ENCODE peak calls at places on chromosomes 7 and 10, in four cellular contexts. E, O, J and I are unnamed samples.

GRCh38 chr10:27558612-27559020 is 54.5 kb downstream of the RAB18 start:
- DNase-seq in E (peak; percentile 74), O (no peak), J (peak; percentile 17), I (no peak)

GRCh38 chr10:271722-272121 is 136.5 kb downstream of the ZMYND11 start:
- DNase-seq in E (no peak), O (no peak), J (no peak), I (no peak)

GRCh38 chr10:107442035-107442505 is 277.6 kb upstream of the SORCS1 start:
- DNase-seq in E (peak; percentile 8), O (no peak), J (no peak), I (no peak)

GRCh38 chr10:33813871-33814270 is 479.4 kb upstream of the NRP1 start:
- DNase-seq in E (no peak), O (no peak), J (no peak), I (no peak)

GRCh38 chr7:1275685-1276424 is 43.2 kb downstream of the UNCX start:
- DNase-seq in E (no peak), O (no peak), J (no peak), I (no peak)

GRCh38 chr10:104046651-104047050 is 39.0 kb downstream of the COL17A1 start:
- DNase-seq in E (no peak), O (no peak), J (no peak), I (no peak)

GRCh38 chr10:25725917-25726716 is 207.9 kb upstream of the MYO3A start:
- DNase-seq in E (peak; percentile 54), O (no peak), J (no peak), I (no peak)

GRCh38 chr7:39832519-39833085 is 117.5 kb upstream of the CDK13 start:
- DNase-seq in E (no peak), O (no peak), J (no peak), I (no peak)

GRCh38 chr10:101066146-101066889 is 4.5 kb downstream of the KAZALD1 start:
- DNase-seq in E (peak; percentile 61), O (peak; percentile 60), J (peak; percentile 45), I (peak; percentile 24)

GRCh38 chr7:73809454-73810090 is 21.2 kb upstream of the CLDN4 start:
- DNase-seq in E (no peak), O (no peak), J (no peak), I (no peak)

GRCh38 chr7:139734395-139734794 is 43.4 kb downstream of the HIPK2 start:
- DNase-seq in E (peak; percentile 85), O (no peak), J (no peak), I (no peak)

GRCh38 chr7:104149822-104150221 is 58.0 kb downstream of the ORC5 start:
- DNase-seq in E (no peak), O (no peak), J (no peak), I (no peak)

GRCh38 chr10:120634629-120635028 is 177.6 kb downstream of the PLPP4 start:
- DNase-seq in E (no peak), O (no peak), J (no peak), I (no peak)

GRCh38 chr10:98957801-98958200 is 277.9 kb downstream of the HPSE2 start:
- DNase-seq in E (no peak), O (no peak), J (no peak), I (no peak)

GRCh38 chr7:17619194-17619818 is 320.9 kb downstream of the AHR start:
- DNase-seq in E (no peak), O (no peak), J (no peak), I (no peak)

GRCh38 chr10:98055875-98056516 is 25.6 kb upstream of the CRTAC1 start:
- DNase-seq in E (no peak), O (no peak), J (peak; percentile 17), I (no peak)

GRCh38 chr10:62747195-62747594 is 57.3 kb upstream of the ADO start:
- DNase-seq in E (no peak), O (no peak), J (no peak), I (no peak)

GRCh38 chr7:77570330-77571011 is 33.4 kb downstream of the PTPN12 start:
- DNase-seq in E (peak; percentile 92), O (no peak), J (no peak), I (no peak)

GRCh38 chr10:78082636-78083035 is 49.0 kb downstream of the RPS24 start:
- DNase-seq in E (no peak), O (no peak), J (no peak), I (no peak)

GRCh38 chr10:42975558-42976352 is 101.1 kb upstream of the RET start:
- DNase-seq in E (no peak), O (no peak), J (no peak), I (no peak)

GRCh38 chr7:77427996-77428603 is 12.0 kb upstream of the GSAP start:
- DNase-seq in E (peak; percentile 81), O (no peak), J (no peak), I (no peak)

GRCh38 chr10:121418126-121418777 is 180.0 kb downstream of the FGFR2 start:
- DNase-seq in E (no peak), O (no peak), J (no peak), I (no peak)

GRCh38 chr10:120735773-120736371 is 115.3 kb upstream of the WDR11 start:
- DNase-seq in E (peak; percentile 30), O (no peak), J (no peak), I (no peak)

GRCh38 chr7:53050433-53050832 is 15.0 kb downstream of the POM121L12 start:
- DNase-seq in E (no peak), O (no peak), J (no peak), I (no peak)

GRCh38 chr7:134637934-134638719 is 8.5 kb upstream of the BPGM start:
- DNase-seq in E (no peak), O (no peak), J (no peak), I (no peak)

GRCh38 chr7:103810112-103810744 is 179.2 kb downstream of the RELN start:
- DNase-seq in E (no peak), O (no peak), J (no peak), I (no peak)

GRCh38 chr7:112201421-112201820 is 4.8 kb downstream of the DOCK4 start:
- DNase-seq in E (peak; percentile 64), O (no peak), J (no peak), I (no peak)

GRCh38 chr7:123460616-123461015 is 73.8 kb downstream of the IQUB start:
- DNase-seq in E (peak; percentile 10), O (no peak), J (no peak), I (no peak)

GRCh38 chr7:151382079-151382885 is 27.6 kb downstream of the WDR86 start:
- DNase-seq in E (no peak), O (no peak), J (peak; percentile 26), I (no peak)

GRCh38 chr7:102230593-102230992 is 56.1 kb upstream of the SH2B2 start:
- DNase-seq in E (peak; percentile 43), O (no peak), J (no peak), I (no peak)

GRCh38 chr10:127904931-127905622 is 1.8 kb upstream of the PTPRE start:
- DNase-seq in E (no peak), O (no peak), J (no peak), I (no peak)

GRCh38 chr10:133336131-133337078 is at the start of gene CALY:
- DNase-seq in E (no peak), O (peak; percentile 87), J (peak; percentile 85), I (peak; percentile 77)

GRCh38 chr10:34507217-34507616 is 307.9 kb downstream of the PARD3 start:
- DNase-seq in E (no peak), O (no peak), J (no peak), I (no peak)

GRCh38 chr10:9238041-9238440 is 1183.6 kb downstream of the GATA3 start:
- DNase-seq in E (no peak), O (no peak), J (no peak), I (no peak)

GRCh38 chr10:71756441-71757191 is 16.7 kb downstream of the VSIR start:
- DNase-seq in E (peak; percentile 85), O (no peak), J (no peak), I (no peak)
- TF ChIP-seq CTCF in E (no peak), O (no peak), J (no peak), I (no peak)

GRCh38 chr7:87785368-87785995 is 90.7 kb downstream of the SLC25A40 start:
- DNase-seq in E (no peak), O (no peak), J (no peak), I (no peak)

GRCh38 chr7:87779806-87780205 is 96.4 kb downstream of the SLC25A40 start:
- DNase-seq in E (no peak), O (no peak), J (no peak), I (no peak)

DNA sequence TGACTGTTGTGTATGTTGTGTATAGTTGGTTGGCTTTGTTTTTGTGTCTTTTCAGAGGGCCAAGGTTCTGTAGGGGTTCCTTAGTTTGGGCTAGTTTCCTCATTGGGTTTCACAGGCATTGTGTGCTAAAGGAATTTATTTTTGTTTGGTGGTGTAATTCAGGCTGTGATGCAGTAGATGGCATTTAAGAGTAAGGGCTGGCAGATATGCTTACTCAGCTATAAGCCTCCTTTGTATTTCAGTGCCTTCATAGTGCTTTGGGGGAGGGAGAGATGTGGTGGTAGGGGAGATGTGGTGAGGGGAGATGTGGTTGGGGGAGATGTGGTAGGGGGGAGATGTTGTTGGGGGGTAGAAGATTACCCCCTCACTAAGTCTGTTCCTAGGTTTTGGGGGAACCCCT is 91.7 kb downstream of the SLC25A40 start:
- DNase-seq in E (peak; percentile 1), O (no peak), J (no peak), I (no peak)
- TF ChIP-seq CTCF in E (peak; percentile 17), O (no peak), J (no peak), I (no peak)

GRCh38 chr10:3294919-3295318 is 122.3 kb upstream of the PITRM1 start:
- DNase-seq in E (no peak), O (no peak), J (no peak), I (no peak)
- TF ChIP-seq CTCF in E (no peak), O (no peak), J (no peak), I (no peak)

GRCh38 chr10:18690541-18690940 is 31.3 kb downstream of the ARL5B start:
- DNase-seq in E (no peak), O (no peak), J (no peak), I (no peak)

GRCh38 chr10:18685555-18685954 is 26.3 kb downstream of the ARL5B start:
- DNase-seq in E (no peak), O (no peak), J (no peak), I (no peak)

GRCh38 chr10:18687195-18687594 is 28.0 kb downstream of the ARL5B start:
- DNase-seq in E (no peak), O (no peak), J (no peak), I (no peak)

GRCh38 chr10:18687706-18688105 is 28.5 kb downstream of the ARL5B start:
- DNase-seq in E (no peak), O (no peak), J (no peak), I (no peak)

DNA sequence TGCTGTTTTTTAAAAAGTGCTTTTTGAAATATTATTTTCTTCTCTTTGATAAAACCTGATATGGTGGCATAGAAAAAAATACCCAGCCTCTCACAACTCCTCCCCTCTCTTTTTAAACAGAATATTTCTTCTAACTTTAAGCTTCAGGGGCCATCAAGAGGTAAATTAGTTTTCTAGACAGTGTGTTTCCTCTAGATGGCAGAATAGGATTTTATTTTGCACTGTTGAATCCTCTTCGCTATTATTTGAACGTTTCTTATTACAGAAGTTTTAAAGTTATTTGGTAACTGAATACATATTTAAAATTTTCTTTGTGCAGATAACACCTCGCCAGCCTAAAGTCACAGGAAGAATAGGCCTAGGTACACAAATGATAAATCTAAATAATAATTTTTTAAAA is 30.3 kb downstream of the ARL5B start:
- DNase-seq in E (peak; percentile 61), O (no peak), J (no peak), I (no peak)
- TF ChIP-seq CTCF in E (peak; percentile 68), O (no peak), J (no peak), I (no peak)